ENCODE peak calls at places on chromosomes 6 and 20, in eight cellular contexts. R, P, A, Y, D, W, O and U are unnamed samples.

GRCh38 chr6:22966711-22967110 is 397.3 kb downstream of the HDGFL1 start:
- DNase-seq in W (no peak), D (no peak), A (no peak), R (no peak), Y (no peak), O (no peak), P (no peak), U (no peak)

GRCh38 chr6:88402909-88403308 is 236.8 kb upstream of the CNR1 start:
- DNase-seq in O (no peak), W (no peak), R (no peak), Y (no peak), P (no peak), A (no peak), D (no peak), U (no peak)

GRCh38 chr6:3383525-3383924 is 73.3 kb downstream of the SLC22A23 start:
- DNase-seq in A (peak), W (no peak), P (no peak), R (no peak), D (no peak), O (no peak), Y (no peak), U (no peak)

GRCh38 chr20:44626278-44626677 is 25.2 kb downstream of the ADA start:
- DNase-seq in Y (no peak), R (no peak), P (no peak), A (no peak), W (no peak), O (no peak), D (no peak), U (no peak)

GRCh38 chr20:32241807-32242206 is 34.1 kb downstream of the POFUT1 start:
- DNase-seq in P (no peak), A (no peak), R (no peak), Y (no peak), W (no peak), D (no peak), O (no peak), U (no peak)

GRCh38 chr20:1535420-1536175 is 21.9 kb downstream of the SIRPD start:
- DNase-seq in A (no peak), R (no peak), D (no peak), O (no peak), Y (no peak), W (no peak), P (no peak), U (no peak)

GRCh38 chr20:35307666-35308653 is 15.7 kb upstream of the FAM83C start:
- DNase-seq in A (peak), P (no peak), R (no peak), O (no peak), Y (no peak), D (no peak), W (no peak), U (no peak)

GRCh38 chr6:19838442-19839236 is 1.5 kb downstream of the ID4 start:
- DNase-seq in A (peak), P (peak), R (peak), W (no peak), D (no peak), Y (no peak), O (no peak), U (no peak)

GRCh38 chr6:13248053-13248452 is 80.3 kb downstream of the TBC1D7 start:
- DNase-seq in O (no peak), A (no peak), R (no peak), D (no peak), W (no peak), Y (no peak), P (no peak), U (no peak)

GRCh38 chr6:130946076-130946475 is 117.0 kb downstream of the EPB41L2 start:
- DNase-seq in P (no peak), O (no peak), D (no peak), W (no peak), Y (no peak), A (no peak), R (no peak), U (no peak)

GRCh38 chr20:37408930-37409210 is 62.9 kb downstream of the SRC start:
- DNase-seq in O (no peak), D (no peak), W (no peak), Y (no peak), R (no peak), P (no peak), A (no peak), U (no peak)

GRCh38 chr20:31542201-31542842 is 28.1 kb downstream of the HM13 start:
- DNase-seq in A (peak), W (no peak), R (no peak), D (no peak), O (no peak), Y (no peak), P (no peak), U (no peak)

GRCh38 chr6:117776441-117776840 is 101.2 kb downstream of the NUS1 start:
- DNase-seq in Y (no peak), O (no peak), W (no peak), A (no peak), P (no peak), R (no peak), D (no peak), U (no peak)

GRCh38 chr6:28220164-28221133 is 4.6 kb upstream of the ZSCAN9 start:
- DNase-seq in P (no peak), A (no peak), O (no peak), W (no peak), Y (no peak), D (no peak), R (no peak), U (no peak)

GRCh38 chr20:22729180-22729579 is 144.8 kb upstream of the FOXA2 start:
- DNase-seq in R (no peak), P (no peak), W (no peak), A (peak), O (no peak), D (no peak), Y (no peak), U (no peak)

GRCh38 chr20:64160118-64160517 is 4.1 kb upstream of the MYT1 start:
- DNase-seq in D (no peak), P (no peak), R (peak), Y (no peak), O (no peak), A (no peak), W (no peak), U (no peak)

GRCh38 chr6:130365166-130366010 is 429 bp upstream of the TMEM200A start:
- DNase-seq in Y (peak), A (no peak), W (no peak), R (peak), O (no peak), D (peak), P (peak), U (no peak)

GRCh38 chr6:166387642-166388325 is 5.0 kb upstream of the MPC1 start:
- DNase-seq in O (no peak), W (no peak), Y (no peak), R (no peak), D (no peak), P (no peak), A (peak), U (no peak)

GRCh38 chr20:33262658-33263065 is 20.4 kb upstream of the BPIFB1 start:
- DNase-seq in R (peak), W (no peak), Y (no peak), A (peak), P (no peak), O (no peak), D (no peak), U (peak)

GRCh38 chr6:137033828-137034227 is 10.9 kb downstream of the IL20RA start:
- DNase-seq in Y (peak), O (peak), R (no peak), D (peak), W (peak), A (peak), P (no peak), U (no peak)

GRCh38 chr6:158158123-158158522 is 9.9 kb downstream of the SERAC1 start:
- DNase-seq in P (no peak), W (no peak), O (no peak), A (no peak), D (no peak), Y (no peak), R (no peak), U (no peak)

GRCh38 chr6:78867020-78867369 is 356 bp upstream of the IRAK1BP1 start:
- DNase-seq in R (no peak), A (no peak), Y (no peak), W (no peak), O (no peak), D (no peak), P (peak), U (no peak)

GRCh38 chr6:33570806-33571636 is 9.1 kb downstream of the BAK1 start:
- DNase-seq in D (peak), W (peak), P (peak), Y (peak), A (peak), R (peak), O (peak), U (no peak)

GRCh38 chr6:103047567-103047966 is 1654.1 kb downstream of the GRIK2 start:
- DNase-seq in W (no peak), D (no peak), P (no peak), R (no peak), O (no peak), A (no peak), Y (no peak), U (no peak)

GRCh38 chr6:14274552-14275492 is 157.2 kb downstream of the CD83 start:
- DNase-seq in A (no peak), R (no peak), O (no peak), D (no peak), P (no peak), Y (no peak), W (no peak), U (no peak)